ENCODE peak calls at places on chromosomes 16 and 17, in six cellular contexts. I is heart left ventricle, B is testis, L is cardiac muscle cell, A is mammary epithelial cell, G is BE2C. N is an unnamed sample.

GRCh38 chr17:4497101-4497824 is 1.4 kb upstream of the SPNS2 start:
- DNase-seq in I (no peak), B (no peak), L (no peak), A (peak; percentile 42), G (no peak), N (no peak)

GRCh38 chr16:71883849-71884638 is at the start of gene ZNF821:
- DNase-seq in I (peak; percentile 83), B (peak; percentile 89), L (peak; percentile 97), A (peak; percentile 54), G (peak; percentile 94), N (peak; percentile 95)

GRCh38 chr17:62804822-62805221 is 3.3 kb downstream of the MARCHF10 start:
- DNase-seq in I (no peak), B (no peak), L (no peak), A (peak; percentile 56), G (peak; percentile 33), N (no peak)

GRCh38 chr17:75160211-75160610 is 5.9 kb upstream of the JPT1 start:
- DNase-seq in I (no peak), B (no peak), L (no peak), A (no peak), G (no peak), N (no peak)

GRCh38 chr16:76854234-76854633 is 336.8 kb upstream of the MON1B start:
- DNase-seq in I (no peak), B (no peak), L (peak; percentile 8), A (no peak), G (peak; percentile 13), N (no peak)

GRCh38 chr16:69595127-69596036 is 29.6 kb downstream of the NFAT5 start:
- DNase-seq in I (no peak), B (no peak), L (no peak), A (peak; percentile 62), G (no peak), N (no peak)

GRCh38 chr17:64781013-64781392 is 118.9 kb upstream of the SMURF2 start:
- DNase-seq in I (no peak), B (no peak), L (peak; percentile 39), A (no peak), G (no peak), N (peak; percentile 84)

GRCh38 chr16:67411339-67411738 is 4.9 kb downstream of the ZDHHC1 start:
- DNase-seq in I (no peak), B (no peak), L (no peak), A (no peak), G (no peak), N (no peak)

GRCh38 chr17:6457688-6458190 is 13.5 kb downstream of the PIMREG start:
- DNase-seq in I (no peak), B (no peak), L (no peak), A (no peak), G (no peak), N (peak; percentile 70)

GRCh38 chr17:83194761-83195329 is 115.4 kb downstream of the METRNL start:
- DNase-seq in I (peak; percentile 14), B (peak; percentile 11), L (no peak), A (no peak), G (no peak), N (peak; percentile 75)

DNA sequence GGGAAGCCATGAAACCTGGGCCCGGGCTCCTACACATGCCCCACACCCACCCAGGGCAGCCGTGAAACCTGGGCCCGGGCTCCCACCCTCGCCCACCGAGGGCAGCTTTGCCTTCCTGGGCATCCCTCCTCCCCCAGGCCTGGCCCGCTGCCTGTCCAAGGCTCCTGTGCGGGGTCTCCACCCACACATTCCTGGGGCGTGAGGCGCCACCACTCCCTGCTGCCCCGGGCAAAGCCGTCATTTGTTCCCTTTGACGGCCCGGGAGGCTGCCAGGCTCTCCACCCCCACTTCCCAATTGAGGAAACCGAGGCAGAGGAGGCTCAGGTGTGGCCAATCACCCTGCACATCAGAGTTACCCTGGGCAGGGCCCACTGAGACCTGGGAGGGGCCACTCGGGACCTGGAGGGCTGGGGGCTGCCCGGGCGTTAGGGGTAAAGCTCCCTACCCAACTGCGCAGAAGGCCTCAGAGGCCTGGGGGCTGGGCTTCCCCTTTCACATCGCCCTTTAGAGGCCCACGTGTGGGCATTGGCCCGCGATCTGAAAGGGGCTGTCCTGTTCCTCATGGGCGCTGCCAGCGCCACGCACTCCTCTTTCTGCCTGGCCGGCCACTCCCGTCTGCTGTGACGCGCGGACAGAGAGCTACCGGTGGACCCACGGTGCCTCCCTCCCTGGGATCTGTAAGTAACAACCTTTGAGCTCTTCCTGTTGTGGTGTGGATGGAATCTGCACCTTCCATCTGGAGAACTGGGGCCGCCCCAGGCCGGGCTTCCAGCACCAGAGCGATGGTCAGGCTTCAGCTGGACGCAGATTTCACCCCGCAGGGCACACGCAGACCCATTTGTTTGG is at the start of gene MSLN:
- DNase-seq in I (no peak), B (no peak), L (no peak), A (peak; percentile 47), G (no peak), N (no peak)
- H3K4me3 ChIP-seq in I (no peak within 1 kb of the TSS), B (no peak within 1 kb of the TSS), L (no peak within 1 kb of the TSS), A (no peak within 1 kb of the TSS), G (no peak within 1 kb of the TSS), N (no peak within 1 kb of the TSS)

GRCh38 chr16:65024649-65025243 is 97.1 kb downstream of the CDH11 start:
- DNase-seq in I (no peak), B (no peak), L (no peak), A (no peak), G (no peak), N (no peak)
- H3K9me3 ChIP-seq in I (no peaks in the 10 kb centered on the region), B (no peaks in the 10 kb centered on the region), L (no peaks in the 10 kb centered on the region), A (no peaks in the 10 kb centered on the region), G (no peaks in the 10 kb centered on the region), N (no peaks in the 10 kb centered on the region)

GRCh38 chr17:2398655-2399571 is 1.9 kb downstream of the MNT start:
- DNase-seq in I (peak; percentile 66), B (peak; percentile 62), L (peak; percentile 81), A (peak; percentile 74), G (peak; percentile 53), N (peak; percentile 90)
- H3K4me1 ChIP-seq in I (peaks cover 53% of the 10 kb centered on the region), B (peaks cover 59% of the 10 kb centered on the region), L (peaks cover 48% of the 10 kb centered on the region), A (peaks cover 56% of the 10 kb centered on the region), G (peaks cover 21% of the 10 kb centered on the region), N (peaks cover 75% of the 10 kb centered on the region)

DNA sequence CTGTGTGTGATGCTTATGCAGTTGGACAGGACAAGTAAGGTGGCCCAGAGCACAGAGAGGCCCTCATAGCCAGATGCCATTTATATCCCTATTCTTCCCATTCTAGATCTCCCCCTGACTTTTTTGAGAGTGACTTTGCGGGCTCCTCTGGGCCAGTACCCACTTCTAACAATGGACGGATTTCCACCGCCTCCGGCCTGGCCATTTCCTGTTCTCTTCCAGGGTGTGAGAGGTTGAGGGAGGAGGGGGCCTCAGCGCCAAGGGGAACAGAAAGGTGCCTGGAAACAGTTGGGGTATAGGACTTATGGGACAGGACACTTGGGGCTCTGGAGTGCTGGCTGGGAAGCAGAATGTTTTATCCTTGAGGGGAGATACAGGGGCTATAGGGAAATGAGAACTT is 3.4 kb downstream of the TAOK2 start:
- DNase-seq in I (peak; percentile 61), B (no peak), L (no peak), A (no peak), G (no peak), N (no peak)
- H3K4me3 ChIP-seq in I (no peak overlapping the region), B (no peak overlapping the region), L (no peak overlapping the region), A (no peak overlapping the region), G (no peak overlapping the region), N (peak overlapping the region; percentile 92)

N was measured in spleen.